ENCODE peak calls at places on chromosomes 11 and 22, in four cellular contexts. N, S, M and H are unnamed samples.
A peak's percentile ranks its signal among the peaks of the same experiment; 100 is the strongest.

GRCh38 chr11:78050964-78051831 is 12.5 kb upstream of the THRSP start:
- DNase-seq in N (peak; percentile 50), S (no peak), M (no peak), H (no peak)

GRCh38 chr11:48066881-48067800 is 86.8 kb downstream of the PTPRJ start:
- DNase-seq in N (no peak), S (no peak), M (no peak), H (no peak)

GRCh38 chr11:11577246-11577855 is 44.5 kb downstream of the GALNT18 start:
- DNase-seq in N (no peak), S (no peak), M (no peak), H (peak; percentile 35)

GRCh38 chr11:1356007-1356435 is 33.7 kb upstream of the BRSK2 start:
- DNase-seq in N (no peak), S (no peak), M (no peak), H (no peak)

GRCh38 chr22:47620391-47620790 is 857.9 kb downstream of the TBC1D22A start:
- DNase-seq in N (no peak), S (no peak), M (no peak), H (no peak)

GRCh38 chr11:3124821-3125220 is 40.3 kb downstream of the OSBPL5 start:
- DNase-seq in N (no peak), S (no peak), M (no peak), H (no peak)

GRCh38 chr22:37366601-37367000 is 60.7 kb downstream of the ELFN2 start:
- DNase-seq in N (no peak), S (no peak), M (no peak), H (no peak)

GRCh38 chr22:38228873-38229740 is 27.3 kb downstream of the MAFF start:
- DNase-seq in N (no peak), S (no peak), M (no peak), H (no peak)

GRCh38 chr11:65151500-65151899 is 17.2 kb upstream of the SYVN1 start:
- DNase-seq in N (no peak), S (no peak), M (no peak), H (no peak)

GRCh38 chr22:44099696-44100095 is 75.6 kb downstream of the PARVB start:
- DNase-seq in N (no peak), S (no peak), M (no peak), H (no peak)

GRCh38 chr22:39967103-39967829 is 7.1 kb downstream of the TMA7B start:
- DNase-seq in N (no peak), S (no peak), M (no peak), H (no peak)

GRCh38 chr11:120096756-120097191 is 41.1 kb downstream of the TRIM29 start:
- DNase-seq in N (no peak), S (no peak), M (peak; percentile 67), H (no peak)

GRCh38 chr11:12003329-12003728 is 5.1 kb downstream of the DKK3 start:
- DNase-seq in N (no peak), S (no peak), M (no peak), H (no peak)

GRCh38 chr11:87437133-87437843 is 399.6 kb downstream of the TMEM135 start:
- DNase-seq in N (no peak), S (no peak), M (no peak), H (no peak)

GRCh38 chr11:121318848-121319834 is 26.6 kb downstream of the SC5D start:
- DNase-seq in N (no peak), S (peak; percentile 31), M (peak; percentile 55), H (no peak)

GRCh38 chr11:12281571-12282478 is 95.5 kb upstream of the PARVA start:
- DNase-seq in N (peak; percentile 89), S (peak; percentile 91), M (peak; percentile 84), H (peak; percentile 73)

GRCh38 chr11:71249301-71249700 is 3.1 kb downstream of the SHANK2 start:
- DNase-seq in N (no peak), S (no peak), M (no peak), H (no peak)

GRCh38 chr11:45771942-45772522 is 32.9 kb upstream of the SLC35C1 start:
- DNase-seq in N (peak; percentile 92), S (peak; percentile 81), M (peak; percentile 92), H (peak; percentile 71)

GRCh38 chr11:10605941-10606381 is 37.5 kb upstream of the LYVE1 start:
- DNase-seq in N (peak; percentile 58), S (peak; percentile 20), M (peak; percentile 55), H (no peak)

GRCh38 chr11:130828741-130829140 is 87.5 kb downstream of the SNX19 start:
- DNase-seq in N (no peak), S (no peak), M (no peak), H (no peak)

GRCh38 chr11:1559103-1559951 is 12.7 kb downstream of the DUSP8 start:
- DNase-seq in N (peak; percentile 75), S (no peak), M (no peak), H (peak; percentile 19)

GRCh38 chr11:130043575-130043974 is 26.1 kb upstream of the APLP2 start:
- DNase-seq in N (no peak), S (no peak), M (no peak), H (no peak)

GRCh38 chr11:69297225-69297925 is 3.4 kb downstream of the MYEOV start:
- DNase-seq in N (no peak), S (peak; percentile 51), M (no peak), H (peak; percentile 92)

GRCh38 chr11:69299572-69299971 is 5.6 kb downstream of the MYEOV start:
- DNase-seq in N (no peak), S (no peak), M (no peak), H (no peak)

GRCh38 chr11:69298778-69299461 is 5.0 kb downstream of the MYEOV start:
- DNase-seq in N (no peak), S (no peak), M (no peak), H (no peak)

GRCh38 chr11:69296890-69297224 is 2.9 kb downstream of the MYEOV start:
- DNase-seq in N (no peak), S (no peak), M (no peak), H (no peak)

DNA sequence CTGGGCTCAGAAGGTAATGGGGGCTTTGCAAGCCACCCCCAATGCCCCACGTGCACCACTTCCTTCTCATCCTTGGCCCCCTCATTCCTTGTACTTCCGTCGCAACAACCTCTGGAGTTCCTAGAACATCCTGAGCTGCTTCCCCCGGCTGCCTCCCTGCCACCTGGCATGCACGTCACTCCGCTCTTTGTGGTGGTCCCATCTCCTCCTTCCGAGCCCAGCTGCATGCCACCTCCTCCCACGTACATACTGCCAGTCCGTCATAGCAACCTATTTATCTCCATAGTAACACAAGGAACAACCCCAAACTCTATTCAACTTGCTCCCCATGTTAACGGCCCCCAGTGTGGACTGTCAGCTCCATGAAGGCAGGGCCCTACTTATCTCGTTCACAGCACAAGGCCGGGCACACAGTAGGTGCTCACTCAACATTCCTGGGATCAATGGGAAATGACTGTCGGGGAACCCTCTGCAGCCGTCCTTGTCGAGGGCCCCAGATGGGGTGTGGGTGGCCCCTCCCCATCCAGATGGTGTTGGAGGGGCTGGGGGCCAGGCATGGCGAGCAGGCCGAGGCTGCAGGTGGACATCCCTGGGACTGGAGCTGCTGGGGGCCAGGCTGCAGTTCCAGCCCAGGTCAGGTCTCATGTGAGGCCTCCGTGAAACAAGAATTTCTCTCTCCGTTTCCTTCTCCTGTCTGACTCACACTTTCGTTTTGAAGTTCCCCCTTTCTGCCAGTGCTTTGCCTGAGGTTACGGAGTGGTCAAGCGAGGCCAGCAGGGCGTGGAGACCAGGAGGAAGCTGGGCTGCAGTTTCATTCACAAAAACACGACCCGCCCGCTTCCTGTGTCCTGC is 4.2 kb downstream of the MYEOV start:
- DNase-seq in N (no peak), S (no peak), M (no peak), H (no peak)
- TF ChIP-seq CTCF in N (no peak), S (no peak), M (no peak), H (no peak)

DNA sequence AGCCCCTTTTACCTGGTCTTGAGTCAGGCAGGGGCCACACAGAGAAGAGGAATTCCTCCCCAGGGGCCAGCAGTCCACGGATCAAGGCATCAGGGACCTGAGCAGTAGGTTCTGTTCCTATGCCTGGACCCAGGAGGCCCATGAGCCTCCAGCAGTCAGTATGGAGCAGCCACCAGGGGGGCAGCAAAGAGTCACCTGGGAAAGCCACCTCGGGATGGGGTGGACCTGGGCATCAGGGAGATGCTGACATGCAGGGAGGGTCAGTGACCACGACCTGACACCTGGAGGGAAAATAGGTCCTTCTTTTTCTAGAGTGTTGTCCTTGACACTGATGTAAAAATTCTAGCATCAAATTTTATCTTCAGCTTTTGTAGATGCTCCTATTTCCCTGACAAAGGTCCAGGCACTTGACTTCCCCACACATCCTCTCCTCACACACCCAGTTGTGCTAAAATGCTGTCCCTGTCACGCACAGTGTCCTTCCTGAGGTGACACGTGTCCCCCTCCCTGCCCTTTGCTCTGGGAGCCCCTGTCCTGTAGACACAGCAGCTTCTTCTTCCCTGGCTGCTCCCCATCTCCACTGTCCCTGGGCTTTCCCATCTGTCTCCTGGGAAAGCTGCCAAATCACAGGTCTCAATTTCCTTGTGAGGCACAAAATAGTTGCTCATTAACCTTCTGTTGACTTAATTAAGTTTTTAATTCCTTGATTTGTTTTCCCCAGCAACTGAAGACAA is 70.0 kb upstream of the IGLL5 start:
- DNase-seq in N (no peak), S (no peak), M (no peak), H (no peak)
- TF ChIP-seq CTCF in N (no peak), S (no peak), M (no peak), H (no peak)

DNA sequence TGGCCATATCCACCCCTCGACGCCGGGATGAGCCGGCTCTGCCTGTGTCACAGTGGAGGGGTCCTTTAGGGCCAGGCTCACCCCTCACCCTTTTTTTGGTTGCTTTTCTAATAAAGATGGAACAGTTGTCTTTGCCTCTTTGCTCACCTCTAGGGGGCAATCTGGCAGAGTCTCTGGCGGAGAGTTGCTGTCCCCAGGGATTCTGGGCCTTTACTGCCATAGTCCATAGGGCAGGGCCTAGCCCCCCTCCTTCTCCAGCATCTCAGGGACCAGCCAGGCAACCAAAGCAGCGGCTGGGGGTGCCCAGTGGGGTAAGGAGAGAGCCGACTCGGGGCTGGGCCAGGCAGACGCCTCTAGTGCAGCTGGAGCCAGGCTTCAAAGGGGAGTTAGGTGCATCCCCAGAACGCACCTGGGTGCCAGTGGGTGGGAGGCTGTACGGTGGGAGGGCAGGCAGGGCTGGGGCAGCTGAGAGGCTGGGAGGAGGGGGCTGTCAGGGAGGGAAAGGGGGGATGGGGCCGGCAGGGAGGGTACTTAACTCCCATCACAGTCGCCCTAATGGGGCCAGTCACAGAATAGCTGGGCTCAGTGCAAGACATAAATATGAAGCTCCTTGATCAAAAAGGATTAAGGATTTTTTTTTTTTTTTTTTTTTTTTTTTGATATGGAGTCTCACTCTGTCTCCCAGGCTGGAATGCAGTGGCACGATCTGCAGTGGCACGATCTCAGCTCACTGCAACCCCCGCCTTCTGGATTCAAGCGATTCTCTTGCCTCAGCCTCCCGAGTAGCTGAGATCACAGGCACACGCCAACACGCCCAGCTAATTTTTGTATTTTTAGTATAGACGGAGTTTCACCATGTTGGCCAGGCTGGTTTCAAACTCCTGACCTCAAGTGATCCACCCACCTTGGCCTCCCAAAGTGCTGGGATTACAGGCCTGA is 2.5 kb upstream of the SUSD2 start:
- DNase-seq in N (peak; percentile 58), S (no peak), M (no peak), H (no peak)
- TF ChIP-seq CTCF in N (peak; percentile 19), S (peak; percentile 48), M (peak; percentile 42), H (no peak)

GRCh38 chr11:124329787-124330478 is 9.9 kb upstream of the OR8D2 start:
- DNase-seq in N (no peak), S (no peak), M (no peak), H (no peak)
- TF ChIP-seq CTCF in N (no peak), S (no peak), M (no peak), H (no peak)

GRCh38 chr11:15936011-15936410 is 420.3 kb downstream of the SOX6 start:
- DNase-seq in N (no peak), S (no peak), M (no peak), H (no peak)
- TF ChIP-seq CTCF in N (no peak), S (no peak), M (no peak), H (no peak)

GRCh38 chr11:104873252-104873651 is 25.0 kb downstream of the CASP12 start:
- DNase-seq in N (peak; percentile 37), S (no peak), M (no peak), H (no peak)
- TF ChIP-seq CTCF in N (no peak), S (no peak), M (no peak), H (no peak)

GRCh38 chr11:118435893-118436624 is at the start of gene KMT2A:
- DNase-seq in N (peak; percentile 99), S (peak; percentile 99), M (peak; percentile 98), H (peak; percentile 97)
- TF ChIP-seq CTCF in N (no peak), S (no peak), M (no peak), H (no peak)